ENCODE peak calls at places on chromosomes 13 and 19, in six cellular contexts. Q, Z, X, M, N and J are unnamed samples.

GRCh38 chr13:111158136-111158805 is 43.2 kb downstream of the ARHGEF7 start:
- DNase-seq in Q (no peak), Z (no peak), X (peak), M (no peak), N (no peak), J (peak)

GRCh38 chr13:49530452-49530851 is 34.7 kb downstream of the PHF11 start:
- DNase-seq in Q (no peak), Z (no peak), X (no peak), M (no peak), N (no peak), J (no peak)

GRCh38 chr19:13892885-13893284 is 13.0 kb downstream of the BRME1 start:
- DNase-seq in Q (no peak), Z (no peak), X (peak), M (no peak), N (no peak), J (no peak)

GRCh38 chr13:78595819-78596700 is 7.3 kb downstream of the POU4F1 start:
- DNase-seq in Q (no peak), Z (no peak), X (no peak), M (peak), N (no peak), J (no peak)

GRCh38 chr19:40549007-40549708 is 27.5 kb upstream of the SHKBP1 start:
- DNase-seq in Q (peak), Z (peak), X (peak), M (peak), N (peak), J (peak)

GRCh38 chr13:51614350-51614786 is 30.1 kb downstream of the WDFY2 start:
- DNase-seq in Q (no peak), Z (peak), X (no peak), M (no peak), N (no peak), J (no peak)

GRCh38 chr19:31352782-31353651 is 3.8 kb upstream of the TSHZ3 start:
- DNase-seq in Q (no peak), Z (no peak), X (no peak), M (peak), N (no peak), J (no peak)

GRCh38 chr19:47714339-47714738 is 1.1 kb downstream of the EHD2 start:
- DNase-seq in Q (no peak), Z (no peak), X (no peak), M (no peak), N (no peak), J (no peak)

GRCh38 chr19:58409010-58409790 is 751 bp downstream of the ZNF584 start:
- DNase-seq in Q (no peak), Z (no peak), X (peak), M (peak), N (peak), J (peak)

GRCh38 chr19:17346109-17346671 is 8.8 kb downstream of the GTPBP3 start:
- DNase-seq in Q (peak), Z (peak), X (peak), M (peak), N (peak), J (peak)

GRCh38 chr19:33438016-33438671 is 64.6 kb downstream of the CEBPG start:
- DNase-seq in Q (peak), Z (peak), X (peak), M (no peak), N (peak), J (no peak)

GRCh38 chr13:64801768-64802167 is 2428.4 kb downstream of the PCDH9 start:
- DNase-seq in Q (no peak), Z (no peak), X (no peak), M (no peak), N (no peak), J (no peak)

GRCh38 chr19:14703833-14704232 is 14.0 kb downstream of the ZNF333 start:
- DNase-seq in Q (no peak), Z (no peak), X (no peak), M (no peak), N (no peak), J (no peak)

GRCh38 chr19:38850976-38851621 is 1.3 kb upstream of the HNRNPL start:
- DNase-seq in Q (peak), Z (peak), X (no peak), M (peak), N (no peak), J (no peak)

GRCh38 chr13:73835138-73835721 is 299.0 kb downstream of the KLF12 start:
- DNase-seq in Q (no peak), Z (no peak), X (peak), M (peak), N (peak), J (peak)

GRCh38 chr13:73842621-73843020 is 291.6 kb downstream of the KLF12 start:
- DNase-seq in Q (no peak), Z (no peak), X (no peak), M (no peak), N (peak), J (no peak)

GRCh38 chr13:73832203-73832602 is 302.0 kb downstream of the KLF12 start:
- DNase-seq in Q (no peak), Z (no peak), X (peak), M (peak), N (no peak), J (no peak)

GRCh38 chr13:73833331-73834070 is 300.7 kb downstream of the KLF12 start:
- DNase-seq in Q (no peak), Z (no peak), X (no peak), M (no peak), N (peak), J (peak)

DNA sequence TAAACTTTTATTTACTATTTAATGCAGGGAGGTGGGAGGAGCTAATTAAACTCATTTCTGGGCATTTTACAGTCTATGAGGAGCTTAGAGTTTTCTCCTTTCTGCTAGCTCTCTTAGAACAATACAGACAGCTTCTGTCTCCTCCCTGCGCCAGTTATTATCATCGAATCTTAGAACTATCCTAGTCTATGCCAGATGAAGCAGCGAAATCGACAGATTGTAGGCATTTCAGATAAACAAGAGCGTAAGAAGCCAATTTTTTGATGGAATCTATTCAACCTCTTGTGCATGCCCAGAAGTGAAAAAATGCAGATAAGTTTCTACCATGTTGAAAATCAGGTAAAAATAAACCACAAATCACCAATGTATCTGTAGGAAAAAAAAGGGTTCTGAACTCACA is 297.1 kb downstream of the KLF12 start:
- DNase-seq in Q (no peak), Z (no peak), X (no peak), M (no peak), N (no peak), J (no peak)
- H3K4me3 ChIP-seq in Q (no peak), Z (no peak), X (no peak), M (no peak), N (no peak), J (no peak)

DNA sequence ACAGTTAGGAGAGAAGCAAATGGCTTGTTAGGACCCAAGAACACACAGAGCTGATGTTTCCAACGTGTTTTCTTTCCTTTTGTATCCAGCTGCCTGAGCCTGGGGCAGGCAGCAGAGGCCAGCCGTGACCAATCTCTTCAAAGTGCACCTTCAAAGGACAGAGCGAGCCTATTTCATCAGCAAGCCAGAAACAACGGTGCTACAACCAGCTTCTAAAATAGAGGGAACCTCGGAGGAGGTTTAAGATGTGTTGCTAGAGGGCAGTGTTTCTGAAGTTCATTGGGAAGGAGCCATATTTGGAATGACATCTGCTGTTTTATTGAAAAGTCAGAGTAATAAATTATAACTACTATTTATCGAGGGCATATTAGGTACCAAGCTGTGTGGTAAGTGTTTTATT is 56.2 kb upstream of the RFC3 start:
- DNase-seq in Q (no peak), Z (no peak), X (peak), M (peak), N (no peak), J (peak)
- TF ChIP-seq CTCF in Q (no peak), Z (peak), X (peak), M (peak), N (no peak), J (no peak)

DNA sequence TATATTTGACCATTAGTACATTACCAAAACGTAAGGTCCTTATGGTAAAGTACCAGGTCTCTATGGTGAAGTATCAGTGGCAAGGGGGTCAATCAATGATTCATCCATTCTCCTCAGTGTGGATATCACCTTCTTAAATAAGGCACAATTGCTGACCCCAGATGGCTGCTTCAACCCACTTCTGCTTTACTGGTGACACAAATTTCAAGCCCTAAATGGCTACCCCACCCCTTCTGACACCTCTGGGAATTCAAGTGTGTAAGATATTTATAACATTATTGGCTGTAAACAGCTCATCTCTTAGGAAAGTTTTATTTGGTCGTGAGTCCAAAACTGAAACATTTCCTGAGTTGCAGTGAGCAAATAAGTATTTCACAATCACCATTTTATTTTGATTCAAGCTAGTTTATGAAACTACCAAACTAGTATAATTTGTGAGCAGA is 7.9 kb upstream of the WBP4 start:
- DNase-seq in Q (no peak), Z (no peak), X (peak), M (no peak), N (peak), J (peak)
- H3K4me3 ChIP-seq in Q (no peak), Z (no peak), X (peak), M (no peak), N (peak), J (no peak)

GRCh38 chr19:3977242-3978143 is 6.6 kb upstream of the DAPK3 start:
- DNase-seq in Q (no peak), Z (peak), X (no peak), M (no peak), N (no peak), J (no peak)
- TF ChIP-seq CTCF in Q (no peak), Z (peak), X (no peak), M (no peak), N (no peak), J (no peak)

GRCh38 chr13:27130223-27131015 is 41.2 kb downstream of the USP12 start:
- DNase-seq in Q (no peak), Z (no peak), X (peak), M (no peak), N (peak), J (peak)

GRCh38 chr13:27131202-27131623 is 40.4 kb downstream of the USP12 start:
- DNase-seq in Q (no peak), Z (no peak), X (peak), M (no peak), N (peak), J (peak)

GRCh38 chr13:27131906-27132305 is 39.7 kb downstream of the USP12 start:
- DNase-seq in Q (no peak), Z (no peak), X (no peak), M (no peak), N (no peak), J (peak)

GRCh38 chr13:27133889-27134288 is 37.7 kb downstream of the USP12 start:
- DNase-seq in Q (no peak), Z (no peak), X (no peak), M (no peak), N (no peak), J (no peak)

GRCh38 chr13:27132538-27132937 is 39.1 kb downstream of the USP12 start:
- DNase-seq in Q (no peak), Z (no peak), X (no peak), M (no peak), N (no peak), J (no peak)
- H3K4me3 ChIP-seq in Q (no peak), Z (no peak), X (no peak), M (no peak), N (no peak), J (no peak)

GRCh38 chr13:98598043-98598442 is 21.1 kb upstream of the STK24 start:
- DNase-seq in Q (no peak), Z (no peak), X (no peak), M (peak), N (no peak), J (no peak)
- TF ChIP-seq CTCF in Q (peak), Z (peak), X (no peak), M (peak), N (no peak), J (no peak)

GRCh38 chr19:9793051-9793591 is 24.6 kb upstream of the ZNF846 start:
- DNase-seq in Q (peak), Z (peak), X (peak), M (no peak), N (peak), J (peak)
- H3K4me3 ChIP-seq in Q (peak), Z (peak), X (peak), M (peak), N (peak), J (peak)